ENCODE peak calls at places on chromosomes 6 and 20, in six cellular contexts. S is stomach, X is right cardiac atrium, E is A549, P is neural progenitor cell, H is sigmoid colon. I is an unnamed sample. For H3K4me1, the result is how much of the 10 kb centered on the place peaks cover.

GRCh38 chr6:168328086-168328485 is 8.5 kb upstream of the DACT2 start:
- DNase-seq in S (no peak), X (no peak), P (no peak), E (no peak), H (no peak), I (no peak)

GRCh38 chr6:31350973-31351733 is 5.8 kb downstream of the HLA-B start:
- DNase-seq in E (no peak), X (no peak), S (no peak), H (no peak), P (no peak), I (no peak)

GRCh38 chr6:170286246-170286933 is 4.5 kb downstream of the DLL1 start:
- DNase-seq in E (no peak), H (peak), S (peak), P (peak), X (peak), I (peak)

GRCh38 chr6:55281215-55281614 is 46.1 kb upstream of the GFRAL start:
- DNase-seq in E (no peak), S (no peak), X (no peak), P (no peak), H (no peak), I (no peak)

GRCh38 chr20:61847986-61848385 is 217.7 kb downstream of the TAF4 start:
- DNase-seq in E (no peak), X (peak), H (no peak), P (no peak), S (no peak), I (no peak)

GRCh38 chr20:8213831-8214587 is 81.9 kb downstream of the PLCB1 start:
- DNase-seq in H (no peak), E (no peak), S (no peak), X (no peak), P (peak), I (no peak)

GRCh38 chr20:6590891-6591679 is 176.4 kb upstream of the BMP2 start:
- DNase-seq in P (no peak), S (no peak), H (no peak), E (no peak), X (no peak), I (no peak)

GRCh38 chr20:34579191-34579661 is 20.7 kb downstream of the MAP1LC3A start:
- DNase-seq in E (peak), H (no peak), P (no peak), X (peak), S (peak), I (peak)

GRCh38 chr6:148972481-148972880 is 225.7 kb downstream of the UST start:
- DNase-seq in E (peak), X (peak), S (peak), H (no peak), P (peak), I (peak)

GRCh38 chr20:51318058-51318960 is 224.2 kb downstream of the NFATC2 start:
- DNase-seq in H (no peak), P (peak), X (peak), E (peak), S (peak), I (peak)

GRCh38 chr6:26249709-26249958 is 115.4 kb upstream of the BTN3A2 start:
- DNase-seq in H (peak), P (no peak), E (no peak), X (no peak), S (no peak), I (no peak)

GRCh38 chr6:151782560-151782959 is 24.9 kb upstream of the ESR1 start:
- DNase-seq in P (no peak), X (no peak), S (no peak), E (no peak), H (no peak), I (no peak)

GRCh38 chr6:47144306-47144705 is 102.2 kb upstream of the ADGRF1 start:
- DNase-seq in S (no peak), P (no peak), E (no peak), X (no peak), H (no peak), I (no peak)

GRCh38 chr6:94956910-94957309 is 620.4 kb upstream of the MANEA start:
- DNase-seq in E (no peak), S (no peak), H (no peak), X (no peak), P (peak), I (no peak)

GRCh38 chr6:30647802-30648460 is 998 bp downstream of the C6orf136 start:
- DNase-seq in S (no peak), P (no peak), X (no peak), E (no peak), H (no peak), I (no peak)

GRCh38 chr20:62550087-62550565 is 74.3 kb upstream of the GATA5 start:
- DNase-seq in X (peak), E (peak), P (peak), S (no peak), H (peak), I (peak)

GRCh38 chr6:26224940-26225847 is 138.0 kb downstream of the HFE start:
- DNase-seq in E (no peak), H (no peak), P (peak), X (peak), S (no peak), I (no peak)

GRCh38 chr20:2800590-2801458 is at the start of gene CPXM1:
- DNase-seq in H (no peak), S (no peak), P (peak), E (no peak), X (no peak), I (no peak)

GRCh38 chr6:33459226-33459625 is 4.8 kb downstream of the ZBTB9 start:
- DNase-seq in X (no peak), H (no peak), E (no peak), P (no peak), S (no peak), I (no peak)

GRCh38 chr20:16381444-16381843 is 191.8 kb downstream of the KIF16B start:
- DNase-seq in E (no peak), H (no peak), S (no peak), X (no peak), P (no peak), I (no peak)

GRCh38 chr6:106347219-106347618 is 13.3 kb upstream of the CRYBG1 start:
- DNase-seq in X (no peak), P (no peak), H (no peak), E (no peak), S (no peak), I (no peak)

GRCh38 chr6:30154709-30155521 is 6.1 kb downstream of the TRIM10 start:
- DNase-seq in H (no peak), E (peak), S (no peak), X (no peak), P (no peak), I (peak)

GRCh38 chr6:98526465-98526864 is 307.9 kb upstream of the POU3F2 start:
- DNase-seq in E (no peak), X (no peak), P (peak), S (no peak), H (no peak), I (no peak)

GRCh38 chr6:24492475-24492874 is 2.3 kb upstream of the ALDH5A1 start:
- DNase-seq in E (peak), S (no peak), X (peak), H (no peak), P (peak), I (no peak)

GRCh38 chr6:95551678-95552324 is 25.5 kb upstream of the MANEA start:
- DNase-seq in S (no peak), X (no peak), H (no peak), P (no peak), E (no peak), I (no peak)

GRCh38 chr6:131159578-131159977 is 24.3 kb downstream of the AKAP7 start:
- DNase-seq in S (no peak), X (no peak), P (no peak), E (no peak), H (no peak), I (peak)

GRCh38 chr6:53112404-53112803 is 36.2 kb downstream of the GCM1 start:
- DNase-seq in P (no peak), S (peak), X (no peak), H (no peak), E (peak), I (no peak)

DNA sequence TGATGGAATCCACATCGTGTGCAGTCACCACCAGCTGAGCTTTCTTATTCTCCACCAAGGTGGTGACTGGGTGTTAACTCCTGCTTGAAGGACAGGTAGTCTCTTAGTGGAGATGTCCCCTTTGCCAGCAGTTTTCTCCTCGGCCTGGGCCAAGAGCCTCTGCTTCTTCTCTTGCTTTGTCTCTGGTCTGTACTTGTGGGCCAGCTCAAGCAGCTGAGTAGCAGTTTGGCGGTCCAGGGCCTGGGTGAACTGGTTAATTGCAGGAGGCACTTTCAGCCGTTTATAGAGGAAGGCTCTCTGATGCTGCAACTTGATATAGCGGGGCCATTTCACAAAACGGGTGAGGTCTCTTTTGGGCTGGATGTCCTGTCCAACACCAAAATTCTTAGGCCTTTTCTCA is 76.0 kb upstream of the NNAT start:
- DNase-seq in S (no peak), H (no peak), P (no peak), X (no peak), E (no peak), I (no peak)
- H3K4me1 ChIP-seq in S (under half), H (under half), P (under half), X (under half), E (under half), I (under half)

GRCh38 chr20:46581386-46581785 is 30.9 kb upstream of the OCSTAMP start:
- DNase-seq in H (peak), X (no peak), S (no peak), E (no peak), P (no peak), I (no peak)

GRCh38 chr20:46583411-46584214 is 33.2 kb upstream of the OCSTAMP start:
- DNase-seq in H (peak), E (no peak), S (no peak), P (peak), X (no peak), I (no peak)

GRCh38 chr20:46580613-46581012 is 30.2 kb upstream of the OCSTAMP start:
- DNase-seq in S (no peak), H (peak), P (no peak), X (no peak), E (no peak), I (no peak)

GRCh38 chr20:46584508-46584907 is 34.1 kb upstream of the OCSTAMP start:
- DNase-seq in X (no peak), S (no peak), E (no peak), H (no peak), P (no peak), I (no peak)

GRCh38 chr20:46582648-46583047 is 32.2 kb upstream of the OCSTAMP start:
- DNase-seq in E (no peak), S (no peak), X (no peak), H (peak), P (no peak), I (no peak)
- H3K4me3 ChIP-seq in E (no peak), S (no peak), X (no peak), H (no peak), P (no peak), I (no peak)

GRCh38 chr20:48526936-48527335 is 300.9 kb downstream of the PREX1 start:
- DNase-seq in E (no peak), X (no peak), H (no peak), P (no peak), S (no peak), I (no peak)
- H3K27ac ChIP-seq in E (no peak), X (no peak), H (no peak), P (no peak), S (no peak), I (no peak)

GRCh38 chr6:44080561-44081521 is 46.4 kb downstream of the MRPL14 start:
- DNase-seq in S (no peak), P (peak), H (no peak), E (no peak), X (no peak), I (no peak)

GRCh38 chr6:44084231-44085014 is 42.8 kb downstream of the MRPL14 start:
- DNase-seq in S (no peak), P (peak), H (no peak), E (no peak), X (no peak), I (peak)

GRCh38 chr6:44085219-44085618 is 42.0 kb downstream of the MRPL14 start:
- DNase-seq in E (no peak), S (no peak), P (no peak), X (no peak), H (no peak), I (no peak)

GRCh38 chr6:44081753-44082152 is 45.5 kb downstream of the MRPL14 start:
- DNase-seq in X (no peak), S (no peak), H (no peak), E (no peak), P (no peak), I (no peak)

GRCh38 chr6:44082872-44083321 is 44.4 kb downstream of the MRPL14 start:
- DNase-seq in E (no peak), X (no peak), S (no peak), H (no peak), P (no peak), I (no peak)
- H3K4me1 ChIP-seq in E (under half), X (under half), S (under half), H (under half), P (under half), I (under half)

GRCh38 chr20:22579711-22580697 is 4.4 kb downstream of the FOXA2 start:
- DNase-seq in H (no peak), P (peak), S (peak), E (no peak), X (no peak), I (no peak)

GRCh38 chr20:22582386-22582959 is 1.9 kb downstream of the FOXA2 start:
- DNase-seq in P (peak), E (no peak), H (no peak), X (no peak), S (peak), I (no peak)

GRCh38 chr20:22579119-22579427 is 5.3 kb downstream of the FOXA2 start:
- DNase-seq in X (no peak), E (no peak), P (peak), S (peak), H (no peak), I (no peak)

GRCh38 chr20:22582960-22583772 is 1.2 kb downstream of the FOXA2 start:
- DNase-seq in X (no peak), P (peak), H (no peak), S (peak), E (peak), I (peak)

DNA sequence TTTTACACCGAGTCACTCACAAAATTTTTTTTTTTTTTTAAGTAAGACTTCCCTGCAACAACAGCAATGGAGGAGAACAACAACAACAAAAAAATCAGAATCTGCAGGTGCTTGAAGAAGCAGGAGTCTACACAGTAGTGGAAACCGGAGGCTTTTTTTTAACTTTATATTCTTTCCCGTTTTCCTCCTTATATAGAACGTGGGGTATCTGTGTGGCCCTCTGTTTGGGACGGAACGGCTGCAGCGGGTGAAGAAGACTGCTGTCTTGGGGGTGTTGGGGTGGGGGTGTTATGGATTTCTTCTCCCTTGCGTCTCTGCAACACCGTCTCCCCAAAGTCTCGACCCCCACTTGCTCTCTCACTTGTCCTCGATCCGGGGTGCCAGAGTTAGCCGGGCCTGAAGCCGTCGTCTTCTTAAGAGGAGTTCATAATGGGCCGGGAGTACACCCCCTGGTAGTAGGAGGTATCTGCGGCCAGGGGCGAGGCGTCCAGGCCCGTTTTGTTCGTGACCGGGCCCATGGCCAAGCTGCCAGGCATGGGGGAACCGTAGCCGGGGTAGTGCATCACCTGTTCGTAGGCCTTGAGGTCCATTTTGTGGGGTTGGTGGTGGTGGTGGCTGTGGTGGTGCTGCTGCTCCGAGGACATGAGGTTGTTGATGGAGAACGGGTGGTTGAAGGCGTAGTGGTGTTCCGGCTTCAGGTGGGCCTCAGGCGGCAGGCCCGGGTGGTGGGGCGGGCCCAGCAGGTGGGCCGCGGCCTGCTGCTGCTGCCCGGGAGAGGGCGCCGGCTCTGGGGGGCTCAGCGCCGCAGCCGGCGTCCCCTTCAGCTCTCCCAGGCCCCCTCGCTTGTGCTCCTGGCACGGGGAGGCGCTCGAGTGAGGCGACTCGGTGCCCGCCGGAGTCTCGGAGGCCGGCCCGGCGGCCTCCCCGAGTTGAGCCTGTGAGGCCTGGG is 2.7 kb downstream of the FOXA2 start:
- DNase-seq in P (peak), H (no peak), E (no peak), X (no peak), S (peak), I (no peak)
- H3K4me3 ChIP-seq in P (no peak), H (no peak), E (peak), X (no peak), S (peak), I (no peak)

GRCh38 chr20:22583773-22584629 is at the start of gene FOXA2:
- DNase-seq in X (no peak), S (peak), H (no peak), E (peak), P (peak), I (peak)
- H3K27ac ChIP-seq in X (no peak), S (peak), H (peak), E (peak), P (no peak), I (peak)

GRCh38 chr6:75815756-75816155 is 66.7 kb downstream of the MYO6 start:
- DNase-seq in S (no peak), P (no peak), X (no peak), E (no peak), H (no peak), I (no peak)

GRCh38 chr6:75812560-75812959 is 63.5 kb downstream of the MYO6 start:
- DNase-seq in S (no peak), X (no peak), H (no peak), E (no peak), P (no peak), I (no peak)

GRCh38 chr6:75808507-75808906 is 59.5 kb downstream of the MYO6 start:
- DNase-seq in H (no peak), E (no peak), S (no peak), X (no peak), P (no peak), I (no peak)

GRCh38 chr6:75818061-75818855 is 69.2 kb downstream of the MYO6 start:
- DNase-seq in X (no peak), H (no peak), P (no peak), S (no peak), E (no peak), I (no peak)

DNA sequence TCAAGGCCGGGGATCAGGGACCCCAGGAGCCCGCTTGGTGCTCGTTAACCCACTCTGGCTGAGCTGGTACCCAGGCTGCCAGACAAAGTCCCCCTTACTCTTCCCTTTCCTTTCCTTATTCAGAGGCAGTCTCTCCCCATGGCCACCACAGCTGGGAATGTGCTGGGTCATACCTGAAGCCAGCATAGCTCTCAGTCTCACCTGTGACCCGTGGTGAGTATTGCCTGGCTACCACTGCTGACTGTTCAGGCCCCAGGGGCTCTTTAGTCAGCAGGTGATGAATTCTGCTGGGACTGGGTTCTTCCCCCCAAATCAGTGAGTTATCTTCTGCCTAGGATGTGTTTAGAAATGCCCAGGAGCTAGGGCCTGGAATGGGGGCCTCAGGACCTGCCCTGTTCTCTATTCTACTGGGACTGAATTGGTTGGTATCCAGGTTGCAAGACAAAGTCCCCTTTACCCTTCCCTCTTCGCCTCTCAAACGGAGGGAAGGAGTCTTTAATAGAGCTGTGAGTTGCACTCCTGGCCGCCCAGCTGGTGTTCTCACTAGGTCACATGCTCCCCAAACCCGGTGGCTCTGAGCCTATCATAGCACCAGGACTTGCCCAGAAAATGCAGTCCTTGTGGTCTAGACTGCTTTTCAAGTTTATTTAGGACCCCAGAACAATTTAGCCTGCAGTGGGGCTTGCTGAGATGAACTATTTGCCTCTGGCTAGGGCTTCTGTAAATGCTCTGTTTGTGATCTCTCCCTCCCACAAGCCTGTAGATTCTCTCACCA is 64.6 kb downstream of the MYO6 start:
- DNase-seq in S (no peak), E (no peak), X (peak), H (no peak), P (no peak), I (no peak)
- H3K4me1 ChIP-seq in S (under half), E (under half), X (under half), H (under half), P (under half), I (under half)